ENCODE peak calls at places on chromosomes 4 and X, in seven cellular contexts. One of them, this sample, is unnamed.

GRCh38 chrX:123313486-123313885 is 129.4 kb downstream of the GRIA3 start:
- DNase-seq in astrocyte of the spinal cord: no peak
- DNase-seq in GM12864: no peak
- DNase-seq in A549: no peak
- DNase-seq in Calu3: no peak
- DNase-seq in CD8-positive, alpha-beta T cell: no peak
- DNase-seq in brain microvascular endothelial cell: no peak
- DNase-seq in this sample: no peak

GRCh38 chr4:158297866-158298265 is 87.6 kb downstream of the TMEM144 start:
- DNase-seq in CD8-positive, alpha-beta T cell: no peak
- DNase-seq in astrocyte of the spinal cord: no peak
- DNase-seq in A549: no peak
- DNase-seq in GM12864: no peak
- DNase-seq in brain microvascular endothelial cell: no peak
- DNase-seq in Calu3: no peak
- DNase-seq in this sample: no peak

GRCh38 chrX:13283512-13283911 is 36.3 kb downstream of the ATXN3L start:
- DNase-seq in Calu3: no peak
- DNase-seq in A549: no peak
- DNase-seq in brain microvascular endothelial cell: no peak
- DNase-seq in GM12864: peak
- DNase-seq in CD8-positive, alpha-beta T cell: no peak
- DNase-seq in astrocyte of the spinal cord: no peak
- DNase-seq in this sample: no peak

GRCh38 chr4:73068496-73069337 is 799 bp downstream of the COX18 start:
- DNase-seq in astrocyte of the spinal cord: peak
- DNase-seq in brain microvascular endothelial cell: peak
- DNase-seq in GM12864: no peak
- DNase-seq in Calu3: no peak
- DNase-seq in CD8-positive, alpha-beta T cell: no peak
- DNase-seq in A549: peak
- DNase-seq in this sample: peak

GRCh38 chr4:4788573-4788972 is 70.9 kb upstream of the MSX1 start:
- DNase-seq in astrocyte of the spinal cord: no peak
- DNase-seq in brain microvascular endothelial cell: no peak
- DNase-seq in CD8-positive, alpha-beta T cell: no peak
- DNase-seq in A549: no peak
- DNase-seq in GM12864: no peak
- DNase-seq in Calu3: no peak
- DNase-seq in this sample: no peak

GRCh38 chr4:186669735-186670134 is 53.9 kb downstream of the FAT1 start:
- DNase-seq in brain microvascular endothelial cell: no peak
- DNase-seq in CD8-positive, alpha-beta T cell: no peak
- DNase-seq in A549: no peak
- DNase-seq in Calu3: no peak
- DNase-seq in astrocyte of the spinal cord: no peak
- DNase-seq in GM12864: no peak
- DNase-seq in this sample: no peak

GRCh38 chr4:141350122-141350904 is 129.6 kb downstream of the ZNF330 start:
- DNase-seq in A549: peak
- DNase-seq in CD8-positive, alpha-beta T cell: no peak
- DNase-seq in brain microvascular endothelial cell: peak
- DNase-seq in astrocyte of the spinal cord: peak
- DNase-seq in Calu3: peak
- DNase-seq in GM12864: no peak
- DNase-seq in this sample: no peak

GRCh38 chr4:36485885-36486284 is 204.5 kb downstream of the DTHD1 start:
- DNase-seq in astrocyte of the spinal cord: no peak
- DNase-seq in CD8-positive, alpha-beta T cell: no peak
- DNase-seq in A549: no peak
- DNase-seq in brain microvascular endothelial cell: no peak
- DNase-seq in GM12864: no peak
- DNase-seq in Calu3: no peak
- DNase-seq in this sample: no peak

GRCh38 chrX:138150709-138151108 is 560.8 kb downstream of the FGF13 start:
- DNase-seq in GM12864: no peak
- DNase-seq in brain microvascular endothelial cell: no peak
- DNase-seq in A549: no peak
- DNase-seq in astrocyte of the spinal cord: no peak
- DNase-seq in CD8-positive, alpha-beta T cell: no peak
- DNase-seq in Calu3: no peak
- DNase-seq in this sample: no peak

GRCh38 chr4:151979835-151980234 is 219.0 kb upstream of the GATB start:
- DNase-seq in brain microvascular endothelial cell: no peak
- DNase-seq in CD8-positive, alpha-beta T cell: no peak
- DNase-seq in GM12864: no peak
- DNase-seq in Calu3: no peak
- DNase-seq in astrocyte of the spinal cord: no peak
- DNase-seq in A549: no peak
- DNase-seq in this sample: no peak

GRCh38 chr4:164601653-164602052 is 152.3 kb upstream of the SMIM31 start:
- DNase-seq in A549: no peak
- DNase-seq in astrocyte of the spinal cord: no peak
- DNase-seq in brain microvascular endothelial cell: no peak
- DNase-seq in GM12864: no peak
- DNase-seq in Calu3: no peak
- DNase-seq in CD8-positive, alpha-beta T cell: no peak
- DNase-seq in this sample: no peak

GRCh38 chrX:83658731-83659130 is 150.6 kb downstream of the POU3F4 start:
- DNase-seq in CD8-positive, alpha-beta T cell: no peak
- DNase-seq in brain microvascular endothelial cell: no peak
- DNase-seq in Calu3: no peak
- DNase-seq in GM12864: no peak
- DNase-seq in astrocyte of the spinal cord: no peak
- DNase-seq in A549: peak
- DNase-seq in this sample: peak

GRCh38 chr4:98027827-98028226 is 115.4 kb downstream of the STPG2 start:
- DNase-seq in Calu3: peak
- DNase-seq in GM12864: no peak
- DNase-seq in A549: peak
- DNase-seq in brain microvascular endothelial cell: peak
- DNase-seq in CD8-positive, alpha-beta T cell: no peak
- DNase-seq in astrocyte of the spinal cord: peak
- DNase-seq in this sample: no peak
- TF ChIP-seq CTCF in Calu3: no peak
- TF ChIP-seq CTCF in GM12864: no peak
- TF ChIP-seq CTCF in A549: no peak
- TF ChIP-seq CTCF in brain microvascular endothelial cell: peak
- TF ChIP-seq CTCF in CD8-positive, alpha-beta T cell: no peak
- TF ChIP-seq CTCF in astrocyte of the spinal cord: peak
- TF ChIP-seq CTCF in this sample: no peak

DNA sequence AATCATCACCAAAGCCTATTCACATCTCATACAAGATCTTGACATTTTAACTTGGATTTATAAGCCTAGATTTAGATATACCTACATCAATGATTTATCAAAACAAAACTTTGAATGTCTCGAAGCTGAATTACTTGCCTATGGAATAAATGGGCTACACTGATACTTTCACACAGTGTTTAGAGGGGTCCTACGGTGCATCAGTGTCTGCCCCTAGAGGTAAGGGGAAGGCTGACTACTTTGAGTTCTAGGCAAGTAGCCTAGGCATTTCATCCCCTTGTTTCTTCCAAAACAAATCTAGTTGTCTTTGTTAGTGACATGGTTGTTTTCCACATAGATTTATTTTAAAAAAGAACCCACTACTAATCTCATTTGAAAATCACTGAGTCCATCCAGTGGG is 158.1 kb upstream of the ATOH1 start:
- DNase-seq in brain microvascular endothelial cell: no peak
- DNase-seq in Calu3: no peak
- DNase-seq in astrocyte of the spinal cord: no peak
- DNase-seq in CD8-positive, alpha-beta T cell: no peak
- DNase-seq in A549: no peak
- DNase-seq in GM12864: no peak
- DNase-seq in this sample: no peak
- TF ChIP-seq CTCF in brain microvascular endothelial cell: no peak
- TF ChIP-seq CTCF in Calu3: no peak
- TF ChIP-seq CTCF in astrocyte of the spinal cord: no peak
- TF ChIP-seq CTCF in CD8-positive, alpha-beta T cell: no peak
- TF ChIP-seq CTCF in A549: no peak
- TF ChIP-seq CTCF in GM12864: no peak
- TF ChIP-seq CTCF in this sample: no peak

GRCh38 chrX:23451266-23451665 is 116.6 kb downstream of the PTCHD1 start:
- DNase-seq in A549: no peak
- DNase-seq in Calu3: no peak
- DNase-seq in astrocyte of the spinal cord: no peak
- DNase-seq in GM12864: no peak
- DNase-seq in brain microvascular endothelial cell: no peak
- DNase-seq in CD8-positive, alpha-beta T cell: no peak
- DNase-seq in this sample: no peak
- TF ChIP-seq CTCF in A549: no peak
- TF ChIP-seq CTCF in Calu3: no peak
- TF ChIP-seq CTCF in astrocyte of the spinal cord: no peak
- TF ChIP-seq CTCF in GM12864: no peak
- TF ChIP-seq CTCF in brain microvascular endothelial cell: no peak
- TF ChIP-seq CTCF in CD8-positive, alpha-beta T cell: no peak
- TF ChIP-seq CTCF in this sample: no peak

GRCh38 chr4:90598741-90599140 is 471.5 kb downstream of the CCSER1 start:
- DNase-seq in GM12864: no peak
- DNase-seq in A549: no peak
- DNase-seq in CD8-positive, alpha-beta T cell: no peak
- DNase-seq in astrocyte of the spinal cord: no peak
- DNase-seq in Calu3: no peak
- DNase-seq in brain microvascular endothelial cell: no peak
- DNase-seq in this sample: no peak
- TF ChIP-seq CTCF in GM12864: no peak
- TF ChIP-seq CTCF in A549: no peak
- TF ChIP-seq CTCF in CD8-positive, alpha-beta T cell: no peak
- TF ChIP-seq CTCF in astrocyte of the spinal cord: no peak
- TF ChIP-seq CTCF in Calu3: no peak
- TF ChIP-seq CTCF in brain microvascular endothelial cell: no peak
- TF ChIP-seq CTCF in this sample: no peak

DNA sequence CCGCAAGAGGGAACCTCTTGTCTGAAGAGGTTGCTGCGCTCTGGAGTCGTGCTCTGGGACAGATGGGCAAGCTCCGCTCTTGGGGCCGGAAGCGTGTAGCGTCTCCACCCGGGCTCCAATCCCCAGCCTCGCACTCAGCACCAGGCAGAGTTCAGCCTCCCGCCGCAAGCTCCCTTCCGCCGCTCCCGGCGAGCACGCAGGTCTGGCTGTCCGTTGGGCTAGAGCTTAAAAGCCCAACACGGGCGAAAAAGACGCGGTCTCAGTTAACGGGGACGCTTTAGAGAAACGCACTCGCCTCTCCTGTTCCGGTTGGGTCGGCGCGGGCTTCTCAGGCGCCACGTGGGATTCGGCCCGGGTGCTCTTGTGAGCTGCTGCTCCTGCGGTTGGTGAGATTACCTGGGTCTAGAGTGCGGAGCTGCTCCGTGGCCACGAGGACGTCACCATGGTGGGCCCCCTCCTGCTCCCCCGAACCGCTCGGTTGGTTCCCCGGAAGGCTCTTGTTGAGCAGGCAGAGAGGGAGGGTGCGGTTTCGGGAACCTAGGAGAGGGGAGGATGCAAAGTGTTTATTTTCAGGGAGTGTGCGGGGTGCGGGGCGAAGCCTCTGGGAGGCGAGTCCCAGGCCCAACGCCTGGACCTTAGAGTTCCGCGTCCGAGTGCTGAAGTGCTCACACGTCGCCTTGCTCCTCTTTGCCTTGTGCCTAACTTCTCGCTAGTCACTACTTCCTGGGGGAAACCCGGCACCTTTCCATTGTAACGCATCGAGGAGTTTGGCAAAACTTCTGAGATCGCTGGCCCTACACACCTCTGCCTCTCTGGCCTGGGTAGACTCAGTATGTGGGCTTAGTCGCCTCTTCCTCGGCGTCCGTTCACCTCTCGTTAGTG is at the start of gene TMA16:
- DNase-seq in GM12864: peak
- DNase-seq in astrocyte of the spinal cord: peak
- DNase-seq in Calu3: peak
- DNase-seq in A549: peak
- DNase-seq in CD8-positive, alpha-beta T cell: peak
- DNase-seq in brain microvascular endothelial cell: peak
- DNase-seq in this sample: peak
- TF ChIP-seq CTCF in GM12864: no peak
- TF ChIP-seq CTCF in astrocyte of the spinal cord: no peak
- TF ChIP-seq CTCF in Calu3: no peak
- TF ChIP-seq CTCF in A549: no peak
- TF ChIP-seq CTCF in CD8-positive, alpha-beta T cell: no peak
- TF ChIP-seq CTCF in brain microvascular endothelial cell: no peak
- TF ChIP-seq CTCF in this sample: no peak

This sample was measured in GM10248.